ENCODE peak calls at places on chromosomes 5 and 9, in nine cellular contexts. Z is NCI-H748 treated with DMSO at 0.1 percent for 48 hours; Q is activated gamma-delta T cell; T is T1000; U is T-cell; D is left ventricle myocardium superior; P is keratinocyte; H is stimulated activated CD4-positive, alpha-beta T cell treated with anti-CD3 and anti-CD28 coated beads, TNF-alpha, amount 100 ng/mL, for 1 hour; J is H7. L is an unnamed sample.

GRCh38 chr9:110977259-110977709 is 61.0 kb downstream of the LPAR1 start:
- DNase-seq in Q (no peak), H (no peak), T (no peak), Z (no peak), U (no peak), D (no peak), J (no peak), P (peak), L (no peak)

GRCh38 chr9:111866976-111867375 is 29.6 kb upstream of the UGCG start:
- DNase-seq in P (peak), J (no peak), H (no peak), U (no peak), T (no peak), Q (no peak), Z (no peak), D (no peak), L (peak)

GRCh38 chr5:75626959-75627358 is 15.7 kb downstream of the ANKDD1B start:
- DNase-seq in Q (no peak), D (no peak), J (no peak), Z (no peak), H (no peak), U (no peak), P (no peak), T (no peak), L (no peak)

GRCh38 chr9:96644137-96644536 is 11.0 kb downstream of the PRXL2C start:
- DNase-seq in Q (no peak), U (no peak), Z (peak), H (no peak), P (no peak), T (no peak), J (no peak), D (no peak), L (no peak)

GRCh38 chr5:170287532-170287931 is 10.0 kb downstream of the LCP2 start:
- DNase-seq in T (no peak), U (no peak), Q (no peak), J (no peak), D (peak), P (no peak), H (no peak), Z (no peak), L (peak)

GRCh38 chr5:9037048-9037447 is 508.8 kb downstream of the SEMA5A start:
- DNase-seq in Q (no peak), Z (no peak), J (no peak), T (no peak), P (no peak), H (no peak), U (no peak), D (no peak), L (no peak)

GRCh38 chr5:5810461-5810860 is 388.0 kb downstream of the ICE1 start:
- DNase-seq in Z (no peak), D (peak), P (no peak), T (no peak), H (no peak), Q (no peak), J (no peak), U (no peak), L (no peak)

GRCh38 chr9:133677126-133678010 is 41.2 kb downstream of the DBH start:
- DNase-seq in H (no peak), J (no peak), Z (no peak), D (peak), T (no peak), U (peak), Q (no peak), P (no peak), L (no peak)

GRCh38 chr5:2989517-2989916 is 238.0 kb upstream of the IRX2 start:
- DNase-seq in U (no peak), Q (no peak), H (no peak), P (no peak), T (no peak), D (no peak), Z (peak), J (peak), L (no peak)

GRCh38 chr5:143405063-143405746 is 1.7 kb upstream of the NR3C1 start:
- DNase-seq in U (peak), J (peak), Z (peak), T (peak), P (no peak), H (peak), Q (peak), D (peak), L (peak)

GRCh38 chr5:127840809-127841208 is 137.6 kb downstream of the CCDC192 start:
- DNase-seq in U (no peak), P (no peak), T (no peak), D (no peak), Q (no peak), Z (no peak), J (no peak), H (no peak), L (peak)

GRCh38 chr5:153974131-153974812 is 64.4 kb downstream of the FAM114A2 start:
- DNase-seq in U (no peak), Z (peak), H (no peak), T (peak), D (no peak), J (peak), Q (no peak), P (no peak), L (peak)

GRCh38 chr5:124923131-124923530 is 176.7 kb upstream of the ZNF608 start:
- DNase-seq in Z (peak), J (no peak), H (no peak), P (no peak), D (no peak), Q (no peak), T (no peak), U (no peak), L (peak)

GRCh38 chr9:84604223-84604622 is 65.3 kb upstream of the NTRK2 start:
- DNase-seq in P (no peak), U (no peak), H (no peak), T (no peak), J (no peak), Z (no peak), Q (no peak), D (no peak), L (no peak)

GRCh38 chr9:36739538-36740116 is 166.9 kb downstream of the MELK start:
- DNase-seq in Z (no peak), Q (no peak), U (no peak), P (no peak), D (no peak), T (no peak), H (no peak), J (peak), L (no peak)

GRCh38 chr5:44862808-44863207 is 54.1 kb downstream of the MRPS30 start:
- DNase-seq in Z (no peak), D (no peak), U (no peak), J (no peak), P (no peak), H (no peak), T (no peak), Q (no peak), L (no peak)

GRCh38 chr5:82329393-82329792 is 51.2 kb upstream of the RPS23 start:
- DNase-seq in Q (no peak), P (no peak), U (no peak), T (no peak), H (no peak), D (no peak), J (no peak), Z (no peak), L (no peak)

GRCh38 chr5:102802704-102803458 is 47.8 kb downstream of the PAM start:
- DNase-seq in T (no peak), D (no peak), Q (no peak), P (no peak), Z (no peak), J (no peak), U (no peak), H (no peak), L (no peak)

GRCh38 chr5:108753331-108753730 is 5.6 kb downstream of the FER start:
- DNase-seq in U (no peak), J (no peak), T (no peak), H (no peak), P (no peak), D (no peak), Z (no peak), Q (no peak), L (no peak)

GRCh38 chr5:122257000-122257399 is 55.0 kb upstream of the SNCAIP start:
- DNase-seq in Q (no peak), U (no peak), H (no peak), D (no peak), Z (no peak), P (no peak), J (no peak), T (no peak), L (no peak)

GRCh38 chr5:149284501-149284900 is 12.8 kb downstream of the AFAP1L1 start:
- DNase-seq in Q (no peak), J (no peak), T (no peak), U (no peak), P (no peak), H (no peak), Z (no peak), D (no peak), L (peak)

GRCh38 chr5:543755-544674 is 19.8 kb upstream of the SLC9A3 start:
- DNase-seq in H (peak), J (no peak), U (peak), P (no peak), Z (no peak), Q (no peak), D (peak), T (no peak), L (no peak)

GRCh38 chr9:116208417-116209232 is 55.0 kb downstream of the PAPPA start:
- DNase-seq in H (no peak), D (no peak), J (no peak), U (no peak), P (no peak), Z (no peak), Q (no peak), T (no peak), L (peak)

GRCh38 chr5:170737591-170737990 is 45.9 kb upstream of the GABRP start:
- DNase-seq in J (no peak), H (no peak), Q (no peak), U (no peak), Z (no peak), P (no peak), D (no peak), T (no peak), L (no peak)

GRCh38 chr5:158382473-158382872 is 523.5 kb upstream of the CLINT1 start:
- DNase-seq in T (peak), Q (no peak), U (no peak), H (no peak), P (peak), J (no peak), Z (no peak), D (peak), L (peak)

GRCh38 chr9:134626576-134627416 is 14.8 kb upstream of the COL5A1 start:
- DNase-seq in D (peak), Q (no peak), T (peak), Z (no peak), H (no peak), P (no peak), J (peak), U (no peak), L (peak)